ENCODE peak calls at places on chromosomes 7 and 10, in eight cellular contexts. L, E, P, O, I, H, Y and W are unnamed samples.

GRCh38 chr7:133649593-133649992 is 396.7 kb downstream of the EXOC4 start:
- DNase-seq in O (peak; percentile 11), I (no peak), L (no peak), Y (no peak), H (no peak), P (no peak), E (no peak), W (no peak)

GRCh38 chr7:159141159-159141558 is 3.5 kb downstream of the VIPR2 start:
- DNase-seq in I (no peak), E (no peak), L (no peak), P (no peak), O (no peak), H (no peak), Y (no peak), W (no peak)

GRCh38 chr7:64951250-64951848 is 39.5 kb downstream of the ZNF117 start:
- DNase-seq in O (peak; percentile 54), I (peak; percentile 51), H (peak; percentile 4), E (peak; percentile 61), Y (peak; percentile 2), L (peak; percentile 49), P (no peak), W (peak; percentile 51)

GRCh38 chr10:72334196-72334831 is 20.4 kb downstream of the DNAJB12 start:
- DNase-seq in P (peak; percentile 50), E (peak; percentile 52), I (no peak), H (no peak), Y (no peak), O (peak; percentile 50), L (no peak), W (peak; percentile 90)

GRCh38 chr7:133364959-133365680 is 112.2 kb downstream of the EXOC4 start:
- DNase-seq in P (no peak), O (peak; percentile 80), L (no peak), H (no peak), Y (no peak), E (peak; percentile 44), I (peak; percentile 22), W (no peak)

GRCh38 chr7:100674441-100675407 is 1.2 kb downstream of the GNB2 start:
- DNase-seq in I (no peak), P (peak; percentile 59), E (no peak), H (no peak), Y (no peak), L (peak; percentile 44), O (no peak), W (no peak)

GRCh38 chr10:98423691-98424120 is 8.7 kb upstream of the PYROXD2 start:
- DNase-seq in H (no peak), L (no peak), E (no peak), O (no peak), Y (no peak), I (peak; percentile 42), P (no peak), W (peak; percentile 39)

GRCh38 chr7:7176421-7177043 is 5.8 kb upstream of the C1GALT1 start:
- DNase-seq in E (peak; percentile 95), P (no peak), Y (peak; percentile 89), I (peak; percentile 92), O (peak; percentile 91), H (peak; percentile 65), L (no peak), W (no peak)

GRCh38 chr10:51010977-51011376 is 63.3 kb upstream of the PRKG1 start:
- DNase-seq in H (no peak), O (peak; percentile 54), E (peak; percentile 62), I (peak; percentile 52), L (peak; percentile 26), P (no peak), Y (no peak), W (peak; percentile 22)

GRCh38 chr7:137538361-137538762 is 194.8 kb upstream of the PTN start:
- DNase-seq in E (peak; percentile 82), L (no peak), P (no peak), O (peak; percentile 90), I (peak; percentile 4), Y (no peak), H (peak; percentile 38), W (no peak)

GRCh38 chr7:101589976-101590662 is 39.0 kb downstream of the MYL10 start:
- DNase-seq in O (no peak), P (no peak), L (no peak), H (no peak), E (no peak), I (peak; percentile 73), Y (no peak), W (no peak)

GRCh38 chr7:28130277-28130676 is 50.3 kb downstream of the JAZF1 start:
- DNase-seq in P (no peak), L (no peak), H (peak; percentile 79), Y (no peak), E (peak; percentile 31), I (no peak), O (peak; percentile 95), W (no peak)

GRCh38 chr10:58757352-58758071 is 244.8 kb downstream of the BICC1 start:
- DNase-seq in P (no peak), Y (no peak), O (no peak), E (no peak), L (no peak), H (no peak), I (no peak), W (no peak)

GRCh38 chr7:26815452-26815851 is 48.9 kb downstream of the SKAP2 start:
- DNase-seq in O (no peak), I (no peak), L (no peak), H (no peak), E (no peak), Y (no peak), P (no peak), W (no peak)

DNA sequence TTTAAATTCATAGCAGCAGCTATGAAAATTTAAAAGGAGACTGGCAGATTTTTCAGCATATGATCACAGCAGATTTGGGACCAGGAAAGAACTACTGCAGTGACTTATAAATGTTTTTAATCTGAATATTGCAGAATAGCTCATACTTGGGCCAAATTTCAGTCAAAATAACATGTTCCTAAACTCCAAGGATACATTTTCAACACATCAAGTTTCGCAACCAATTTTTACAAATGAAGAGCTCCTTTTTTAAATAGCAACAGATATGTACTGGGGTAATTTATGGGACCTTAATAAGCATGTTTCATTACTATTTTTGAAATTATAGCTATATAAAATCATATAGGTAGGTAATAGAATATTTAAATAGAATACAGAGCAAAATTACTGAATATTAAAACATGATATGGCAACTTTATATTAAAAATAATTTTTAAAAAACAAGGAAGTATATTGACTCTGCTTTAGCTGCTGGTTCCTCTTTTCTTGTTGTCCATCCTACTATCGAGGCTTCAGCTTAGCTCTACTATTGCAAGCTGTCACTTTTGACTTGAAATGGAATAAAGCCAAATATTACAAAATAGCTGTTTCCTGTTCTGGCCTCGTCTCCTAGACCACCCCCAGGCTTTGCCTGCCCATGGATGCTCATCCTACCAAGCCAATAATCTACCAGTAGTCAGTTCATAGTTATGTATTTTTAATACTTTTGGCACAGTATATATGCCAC is 123.1 kb downstream of the NRBF2 start:
- DNase-seq in O (no peak), L (no peak), E (peak; percentile 45), I (no peak), Y (no peak), P (no peak), H (no peak), W (no peak)
- H3K4me3 ChIP-seq in O (no peak overlapping the region), L (no peak overlapping the region), E (no peak overlapping the region), I (no peak overlapping the region), Y (no peak overlapping the region), P (no peak overlapping the region), H (no peak overlapping the region), W (no peak overlapping the region)

GRCh38 chr10:5292196-5292735 is 72.5 kb upstream of the UCN3 start:
- DNase-seq in O (no peak), L (peak; percentile 41), E (no peak), P (no peak), Y (no peak), I (peak; percentile 49), H (no peak), W (peak; percentile 68)
- H3K4me3 ChIP-seq in O (no peak overlapping the region), L (peak overlapping the region; percentile 80), E (no peak overlapping the region), P (no peak overlapping the region), Y (no peak overlapping the region), I (no peak overlapping the region), H (no peak overlapping the region), W (peak overlapping the region; percentile 28)

GRCh38 chr10:5319863-5320262 is 44.9 kb upstream of the UCN3 start:
- DNase-seq in L (no peak), H (no peak), I (no peak), O (no peak), Y (no peak), P (no peak), E (no peak), W (no peak)

GRCh38 chr10:5314866-5315265 is 49.9 kb upstream of the UCN3 start:
- DNase-seq in E (no peak), H (no peak), Y (no peak), P (no peak), L (no peak), I (no peak), O (no peak), W (no peak)

GRCh38 chr10:5321273-5321672 is 43.5 kb upstream of the UCN3 start:
- DNase-seq in O (no peak), L (no peak), E (no peak), I (no peak), H (no peak), Y (no peak), P (no peak), W (no peak)

GRCh38 chr10:5317547-5318107 is 47.1 kb upstream of the UCN3 start:
- DNase-seq in L (peak; percentile 45), Y (peak; percentile 80), E (peak; percentile 88), O (peak; percentile 73), P (no peak), H (peak; percentile 53), I (peak; percentile 98), W (peak; percentile 83)

DNA sequence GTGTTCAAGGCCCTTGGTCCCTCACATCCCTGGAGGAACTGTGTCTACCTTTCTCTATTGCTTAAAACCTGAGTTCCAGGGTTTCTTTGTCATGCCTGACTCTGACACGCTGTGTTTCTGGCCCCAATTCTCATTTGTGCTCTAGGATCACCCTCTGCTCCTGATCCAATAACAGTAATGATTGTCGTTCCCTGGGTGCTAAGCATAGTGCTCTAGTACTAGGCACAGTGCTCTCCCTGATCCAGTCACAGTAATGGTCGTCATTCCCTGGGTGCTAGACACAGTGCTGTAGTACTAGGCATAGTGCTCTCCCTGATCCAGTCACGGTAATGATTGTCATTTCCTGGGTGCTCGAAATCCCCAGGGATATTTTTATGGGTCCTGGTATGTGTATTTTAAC is 46.6 kb upstream of the UCN3 start:
- DNase-seq in O (no peak), P (no peak), L (no peak), Y (no peak), H (no peak), E (no peak), I (no peak), W (no peak)
- H3K4me3 ChIP-seq in O (no peak overlapping the region), P (no peak overlapping the region), L (no peak overlapping the region), Y (no peak overlapping the region), H (no peak overlapping the region), E (no peak overlapping the region), I (no peak overlapping the region), W (no peak overlapping the region)

DNA sequence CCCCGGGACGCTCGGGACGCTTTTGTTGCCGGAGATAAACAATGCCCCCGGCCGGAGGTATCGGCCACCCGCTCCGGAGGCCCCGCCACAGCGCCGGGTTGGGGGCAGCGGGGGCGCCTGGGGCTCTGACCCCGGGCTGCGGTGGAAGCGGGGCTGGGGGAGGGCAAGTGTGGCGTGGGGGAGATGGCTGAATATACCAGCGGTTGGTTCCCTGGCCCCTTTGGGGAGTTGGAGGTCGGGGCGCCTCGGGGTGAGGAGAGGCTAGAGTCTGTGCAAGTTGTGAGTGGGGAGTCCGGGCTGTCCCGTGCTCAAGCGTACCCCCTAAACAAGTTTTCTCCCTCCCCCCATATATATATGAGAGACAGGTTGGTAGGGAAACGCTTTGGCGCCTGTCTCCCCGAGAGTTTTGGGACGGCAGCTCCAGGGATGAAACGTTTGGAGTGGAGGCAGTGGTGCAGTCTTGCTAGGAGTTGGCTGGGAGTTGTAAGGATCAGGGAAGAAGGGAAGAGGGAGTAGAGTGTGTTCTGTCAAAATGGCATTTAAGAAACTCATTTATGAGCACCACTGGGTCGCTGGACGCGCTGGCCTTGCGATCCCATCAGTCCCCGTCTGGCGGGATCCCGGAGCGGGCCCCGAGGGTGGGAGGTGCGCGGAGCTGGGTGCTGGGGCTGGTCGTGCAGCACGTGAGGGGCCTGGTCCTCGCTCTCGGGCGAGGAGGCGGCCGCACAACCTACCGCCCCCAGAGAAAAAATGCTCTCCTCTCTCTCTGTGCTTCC is 967 bp downstream of the TET1 start:
- DNase-seq in P (peak; percentile 25), L (peak; percentile 1), I (peak; percentile 14), E (peak; percentile 38), Y (no peak), H (no peak), O (peak; percentile 36), W (no peak)
- H3K4me3 ChIP-seq in P (peak overlapping the region; percentile 75), L (no peak overlapping the region), I (peak overlapping the region; percentile 41), E (peak overlapping the region; percentile 74), Y (peak overlapping the region; percentile 75), H (peak overlapping the region; percentile 80), O (peak overlapping the region; percentile 96), W (peak overlapping the region; percentile 73)